ENCODE peak calls at places on chromosomes 7 and 10, in five cellular contexts. J, D, U, W and P are unnamed samples.

GRCh38 chr7:51075681-51076580 is 240.7 kb downstream of the COBL start:
- DNase-seq in W (no peak), D (no peak), U (no peak), J (no peak), P (no peak)

GRCh38 chr7:112184455-112184854 is 21.7 kb downstream of the DOCK4 start:
- DNase-seq in J (no peak), U (no peak), W (no peak), D (no peak), P (no peak)

GRCh38 chr10:75294518-75294865 is 58.7 kb upstream of the COMTD1 start:
- DNase-seq in D (peak), W (no peak), U (no peak), J (no peak), P (no peak)

GRCh38 chr7:40221836-40222235 is 87.0 kb downstream of the SUGCT start:
- DNase-seq in W (no peak), J (no peak), D (no peak), U (no peak), P (no peak)

GRCh38 chr10:48274636-48275035 is at the start of gene FRMPD2:
- DNase-seq in U (no peak), D (no peak), W (no peak), J (no peak), P (no peak)

GRCh38 chr7:15581352-15581951 is 19.6 kb upstream of the AGMO start:
- DNase-seq in U (no peak), J (no peak), W (no peak), D (no peak), P (no peak)

GRCh38 chr10:29389935-29390334 is 101.1 kb downstream of the LYZL1 start:
- DNase-seq in D (no peak), U (no peak), J (no peak), W (no peak), P (no peak)

GRCh38 chr10:49550563-49550962 is 11.6 kb upstream of the ERCC6 start:
- DNase-seq in U (no peak), W (no peak), J (no peak), D (no peak), P (no peak)

GRCh38 chr10:77989081-77989724 is 40.1 kb downstream of the POLR3A start:
- DNase-seq in U (no peak), D (no peak), J (no peak), W (no peak), P (no peak)

GRCh38 chr10:101565936-101566332 is 22.1 kb downstream of the POLL start:
- DNase-seq in U (no peak), D (no peak), J (no peak), W (no peak), P (no peak)

GRCh38 chr7:46545790-46546189 is 624.7 kb upstream of the IGFBP3 start:
- DNase-seq in W (no peak), U (no peak), D (no peak), J (no peak), P (no peak)

GRCh38 chr10:10892290-10892875 is 125.3 kb upstream of the CELF2 start:
- DNase-seq in J (no peak), U (no peak), D (no peak), W (no peak), P (no peak)

GRCh38 chr10:112858990-112859520 is 91.0 kb upstream of the TCF7L2 start:
- DNase-seq in U (no peak), J (no peak), W (no peak), D (no peak), P (no peak)

GRCh38 chr10:61211468-61211867 is 241.7 kb downstream of the TMEM26 start:
- DNase-seq in W (no peak), J (no peak), D (no peak), U (no peak), P (no peak)

GRCh38 chr7:43658718-43659548 is 70.4 kb downstream of the COA1 start:
- DNase-seq in D (no peak), U (peak), W (no peak), J (no peak), P (no peak)

GRCh38 chr10:29613791-29614190 is 21.0 kb downstream of the SVIL start:
- DNase-seq in D (no peak), J (no peak), U (no peak), W (no peak), P (no peak)

GRCh38 chr10:61643316-61643751 is 19.4 kb upstream of the CABCOCO1 start:
- DNase-seq in U (no peak), D (no peak), W (no peak), J (no peak), P (no peak)

GRCh38 chr7:138625084-138625848 is 75.9 kb downstream of the SVOPL start:
- DNase-seq in U (no peak), J (no peak), W (no peak), D (no peak), P (no peak)

GRCh38 chr7:25707733-25708132 is 444.3 kb upstream of the NFE2L3 start:
- DNase-seq in D (no peak), W (no peak), U (no peak), J (no peak), P (no peak)

GRCh38 chr7:103795112-103795511 is 194.3 kb downstream of the RELN start:
- DNase-seq in D (no peak), U (no peak), J (no peak), W (no peak), P (no peak)

GRCh38 chr10:121687094-121687850 is 89.0 kb upstream of the FGFR2 start:
- DNase-seq in J (no peak), U (no peak), W (no peak), D (no peak), P (no peak)

GRCh38 chr10:63631971-63632370 is 110.8 kb downstream of the REEP3 start:
- DNase-seq in U (no peak), W (no peak), J (no peak), D (no peak), P (no peak)

GRCh38 chr10:48536916-48537890 is 67.7 kb downstream of the ARHGAP22 start:
- DNase-seq in D (no peak), J (no peak), W (peak), U (no peak), P (no peak)

GRCh38 chr10:31011660-31012022 is 20.0 kb downstream of the ZNF438 start:
- DNase-seq in J (no peak), W (no peak), U (no peak), D (no peak), P (no peak)

GRCh38 chr10:97004591-97004990 is 172.5 kb downstream of the LCOR start:
- DNase-seq in U (no peak), D (no peak), J (no peak), W (no peak), P (no peak)

GRCh38 chr7:67489881-67490280 is 493.2 kb downstream of the TYW1 start:
- DNase-seq in D (no peak), U (no peak), W (no peak), J (no peak), P (no peak)

GRCh38 chr7:130394421-130395188 is 14.3 kb downstream of the CPA1 start:
- DNase-seq in U (no peak), J (no peak), W (no peak), D (no peak), P (no peak)

GRCh38 chr7:3592438-3593134 is 291.5 kb downstream of the SDK1 start:
- DNase-seq in J (no peak), U (no peak), W (no peak), D (no peak), P (no peak)

GRCh38 chr7:129574487-129574886 is 37.0 kb upstream of the NRF1 start:
- DNase-seq in D (no peak), J (no peak), U (no peak), W (no peak), P (no peak)

GRCh38 chr10:45418859-45419672 is 45.0 kb downstream of the ALOX5 start:
- DNase-seq in J (peak), D (peak), U (peak), W (no peak), P (peak)

GRCh38 chr10:63587191-63587590 is 66.0 kb downstream of the REEP3 start:
- DNase-seq in D (no peak), J (no peak), U (no peak), W (no peak), P (no peak)

GRCh38 chr7:1085910-1086421 is 1.9 kb upstream of the GPER1 start:
- DNase-seq in D (no peak), W (no peak), U (no peak), J (no peak), P (no peak)

GRCh38 chr10:71868192-71868697 is 17.2 kb upstream of the PSAP start:
- DNase-seq in J (no peak), U (no peak), W (peak), D (no peak), P (no peak)